ENCODE peak calls at places on chromosome X, in four cellular contexts. One of them, this sample, is unnamed.

GRCh38 chrX:82589410-82589809 is 918.7 kb upstream of the POU3F4 start:
- DNase-seq in endothelial cell of umbilical vein: no peak
- DNase-seq in GM12892: no peak
- DNase-seq in tibial nerve: no peak
- DNase-seq in this sample: no peak

GRCh38 chrX:75155454-75155829 is 641 bp downstream of the ABCB7 start:
- DNase-seq in endothelial cell of umbilical vein: peak
- DNase-seq in GM12892: no peak
- DNase-seq in tibial nerve: no peak
- DNase-seq in this sample: no peak

GRCh38 chrX:123108513-123109427 is 75.3 kb upstream of the GRIA3 start:
- DNase-seq in endothelial cell of umbilical vein: no peak
- DNase-seq in GM12892: no peak
- DNase-seq in tibial nerve: no peak
- DNase-seq in this sample: no peak

GRCh38 chrX:11143931-11144678 is 33.0 kb downstream of the HCCS start:
- DNase-seq in endothelial cell of umbilical vein: peak
- DNase-seq in GM12892: peak
- DNase-seq in tibial nerve: peak
- DNase-seq in this sample: peak

GRCh38 chrX:109954955-109955354 is 48.0 kb upstream of the TMEM164 start:
- DNase-seq in endothelial cell of umbilical vein: peak
- DNase-seq in GM12892: no peak
- DNase-seq in tibial nerve: no peak
- DNase-seq in this sample: no peak

GRCh38 chrX:73765776-73766465 is 202.9 kb downstream of the CHIC1 start:
- DNase-seq in endothelial cell of umbilical vein: no peak
- DNase-seq in GM12892: no peak
- DNase-seq in tibial nerve: no peak
- DNase-seq in this sample: no peak

GRCh38 chrX:66638591-66639500 is at the start of gene EDA2R:
- DNase-seq in endothelial cell of umbilical vein: peak
- DNase-seq in GM12892: peak
- DNase-seq in tibial nerve: no peak
- DNase-seq in this sample: peak

GRCh38 chrX:14026121-14026520 is 3.6 kb downstream of the GEMIN8 start:
- DNase-seq in endothelial cell of umbilical vein: no peak
- DNase-seq in GM12892: no peak
- DNase-seq in tibial nerve: no peak
- DNase-seq in this sample: no peak

GRCh38 chrX:20144491-20144890 is 2.9 kb upstream of the EIF1AX start:
- DNase-seq in endothelial cell of umbilical vein: peak
- DNase-seq in GM12892: no peak
- DNase-seq in tibial nerve: no peak
- DNase-seq in this sample: no peak

GRCh38 chrX:97987979-97988378 is 1104.3 kb downstream of the RPA4 start:
- DNase-seq in endothelial cell of umbilical vein: no peak
- DNase-seq in GM12892: no peak
- DNase-seq in tibial nerve: no peak
- DNase-seq in this sample: no peak
- TF ChIP-seq POLR2A in endothelial cell of umbilical vein: no peak
- TF ChIP-seq POLR2A in GM12892: no peak
- TF ChIP-seq POLR2A in tibial nerve: no peak
- TF ChIP-seq POLR2A in this sample: no peak

DNA sequence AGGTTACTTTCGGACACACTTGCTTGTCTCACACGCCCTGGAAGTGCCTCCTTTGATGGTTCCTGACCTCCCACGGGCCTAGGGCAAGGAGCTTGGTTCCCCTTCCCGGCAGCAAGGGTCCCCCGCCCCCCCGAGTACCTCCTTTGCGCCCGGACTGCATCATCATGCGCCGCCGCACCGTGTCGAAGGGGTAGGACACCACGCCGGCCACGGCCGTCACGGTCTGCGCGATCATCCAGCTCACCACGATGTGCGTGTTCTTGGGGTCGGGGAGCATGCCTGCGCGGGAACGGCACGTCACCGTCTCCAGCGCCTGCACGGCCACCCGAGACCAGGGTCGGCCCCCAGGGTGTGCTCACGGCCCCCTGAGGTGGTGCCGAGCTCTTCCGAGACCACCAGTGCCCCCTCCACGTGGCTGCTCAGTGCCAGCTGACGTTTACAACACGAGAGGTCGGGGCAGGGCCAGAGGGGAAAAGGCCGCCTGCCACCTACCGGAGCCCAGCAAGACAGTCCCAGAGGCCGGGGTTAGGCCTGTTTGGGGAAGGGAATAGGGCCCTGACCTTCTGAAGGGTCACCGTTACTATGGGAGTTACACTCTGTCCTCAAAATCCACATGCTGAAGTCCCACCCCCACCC is 4.7 kb downstream of the SLC25A6 start:
- DNase-seq in endothelial cell of umbilical vein: no peak
- DNase-seq in GM12892: no peak
- DNase-seq in tibial nerve: no peak
- DNase-seq in this sample: no peak
- TF ChIP-seq POLR2A in endothelial cell of umbilical vein: no peak
- TF ChIP-seq POLR2A in GM12892: no peak
- TF ChIP-seq POLR2A in tibial nerve: no peak
- TF ChIP-seq POLR2A in this sample: no peak

GRCh38 chrX:32839781-32840180 is 371.6 kb downstream of the DMD start:
- DNase-seq in endothelial cell of umbilical vein: no peak
- DNase-seq in GM12892: no peak
- DNase-seq in tibial nerve: no peak
- DNase-seq in this sample: no peak
- TF ChIP-seq POLR2A in endothelial cell of umbilical vein: no peak
- TF ChIP-seq POLR2A in GM12892: no peak
- TF ChIP-seq POLR2A in tibial nerve: no peak
- TF ChIP-seq POLR2A in this sample: no peak

GRCh38 chrX:1493877-1494510 is 41.3 kb upstream of the ASMTL start:
- DNase-seq in endothelial cell of umbilical vein: no peak
- DNase-seq in GM12892: no peak
- DNase-seq in tibial nerve: no peak
- DNase-seq in this sample: no peak

GRCh38 chrX:1496076-1496475 is 40.9 kb downstream of the P2RY8 start:
- DNase-seq in endothelial cell of umbilical vein: no peak
- DNase-seq in GM12892: no peak
- DNase-seq in tibial nerve: no peak
- DNase-seq in this sample: no peak

GRCh38 chrX:1491851-1492349 is 39.2 kb upstream of the ASMTL start:
- DNase-seq in endothelial cell of umbilical vein: no peak
- DNase-seq in GM12892: peak
- DNase-seq in tibial nerve: no peak
- DNase-seq in this sample: no peak

GRCh38 chrX:1493317-1493856 is 40.7 kb upstream of the ASMTL start:
- DNase-seq in endothelial cell of umbilical vein: no peak
- DNase-seq in GM12892: no peak
- DNase-seq in tibial nerve: no peak
- DNase-seq in this sample: no peak

DNA sequence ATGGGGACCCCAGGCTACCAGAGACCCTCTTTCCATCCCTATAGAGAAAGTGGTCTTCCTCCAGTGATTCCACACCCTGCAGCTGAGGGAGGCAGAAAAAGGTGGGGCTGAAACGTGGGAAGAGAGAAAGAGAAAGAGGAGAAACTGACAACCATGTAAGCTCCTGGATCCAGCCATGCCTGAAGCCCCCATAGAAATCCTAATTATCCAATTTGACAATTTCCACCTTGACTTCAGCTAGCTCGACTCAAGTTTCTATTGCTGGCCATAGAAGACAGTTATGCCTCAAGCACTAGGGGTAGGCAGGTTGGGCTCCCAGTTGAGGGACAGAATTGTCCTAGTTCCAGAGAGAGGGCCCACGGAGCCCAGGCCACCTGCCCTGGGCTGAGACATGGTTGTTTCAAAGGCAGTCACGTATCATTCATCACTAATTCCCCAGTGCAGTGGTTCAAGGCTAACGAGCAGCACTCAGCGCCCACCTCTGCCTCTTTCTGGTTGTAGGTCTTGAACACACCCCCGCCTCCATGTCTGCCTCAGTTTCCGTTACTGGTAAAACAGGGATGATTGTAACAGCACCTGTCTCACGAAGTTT is 39.8 kb upstream of the ASMTL start:
- DNase-seq in endothelial cell of umbilical vein: no peak
- DNase-seq in GM12892: no peak
- DNase-seq in tibial nerve: no peak
- DNase-seq in this sample: no peak
- TF ChIP-seq POLR2A in endothelial cell of umbilical vein: no peak
- TF ChIP-seq POLR2A in GM12892: peak
- TF ChIP-seq POLR2A in tibial nerve: no peak
- TF ChIP-seq POLR2A in this sample: no peak

DNA sequence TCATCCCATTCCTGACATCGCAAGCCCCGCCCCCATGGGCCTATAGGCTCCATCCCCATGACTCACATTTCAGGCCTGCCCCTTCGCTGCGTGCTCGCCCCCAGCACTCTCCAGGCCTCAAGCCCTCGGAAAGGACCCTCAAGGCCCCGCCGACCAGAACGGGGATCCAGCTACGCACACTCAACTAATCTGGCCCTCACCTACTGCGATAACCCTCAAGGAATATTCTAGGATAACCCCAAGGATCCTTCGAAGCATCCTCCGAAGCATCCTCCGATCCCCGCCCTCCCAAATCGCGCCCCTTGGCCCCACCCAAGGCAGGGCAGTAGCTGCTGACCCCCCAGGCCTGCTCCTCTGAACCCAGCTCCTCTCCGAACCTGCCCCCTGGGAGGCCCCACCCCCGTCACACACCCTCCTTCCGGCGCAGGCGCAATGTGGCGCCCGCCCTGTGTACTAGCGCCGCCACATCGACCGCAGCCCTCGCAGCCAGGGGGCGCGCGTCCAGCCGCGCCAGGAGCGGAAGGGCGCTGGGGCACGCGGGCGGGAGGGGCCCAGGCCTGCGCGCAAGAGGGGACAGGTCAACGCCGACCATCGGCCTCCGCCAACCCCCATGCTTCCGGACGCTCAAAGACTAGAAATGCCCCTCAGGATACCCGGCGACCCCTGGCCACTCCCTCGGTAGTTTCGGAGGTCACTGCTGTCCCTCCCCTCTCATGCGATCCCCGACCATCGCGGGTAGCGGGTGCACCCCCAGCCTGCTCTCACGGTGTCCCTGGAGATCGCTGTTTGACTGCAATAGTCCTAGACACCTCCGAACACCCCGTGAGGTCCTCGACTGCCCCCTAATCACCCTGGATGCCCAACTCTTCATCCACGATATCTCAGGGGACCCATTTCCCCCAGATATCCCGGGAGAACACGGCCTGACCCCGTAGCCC is 6.4 kb upstream of the MAGIX start:
- DNase-seq in endothelial cell of umbilical vein: peak
- DNase-seq in GM12892: peak
- DNase-seq in tibial nerve: peak
- DNase-seq in this sample: no peak
- TF ChIP-seq POLR2A in endothelial cell of umbilical vein: no peak
- TF ChIP-seq POLR2A in GM12892: peak
- TF ChIP-seq POLR2A in tibial nerve: no peak
- TF ChIP-seq POLR2A in this sample: no peak

This sample was measured in H54.